ENCODE peak calls at places on chromosomes 7 and 10, in six cellular contexts. V, P, Y, J, M and I are unnamed samples.

GRCh38 chr7:148697950-148698396 is 730 bp upstream of the CUL1 start:
- DNase-seq in M (no peak), V (no peak), J (no peak), Y (no peak), P (no peak), I (no peak)

GRCh38 chr7:76428868-76429805 is 4.4 kb downstream of the ZP3 start:
- DNase-seq in M (no peak), V (no peak), J (peak; percentile 23), Y (no peak), P (no peak), I (no peak)

GRCh38 chr10:65416094-65416493 is 1509.7 kb upstream of the LRRTM3 start:
- DNase-seq in V (no peak), M (no peak), Y (no peak), J (no peak), P (no peak), I (no peak)

GRCh38 chr10:9824546-9825164 is 1193.0 kb upstream of the CELF2 start:
- DNase-seq in J (no peak), P (no peak), Y (no peak), V (no peak), M (no peak), I (no peak)

GRCh38 chr10:6072215-6072941 is 10.2 kb upstream of the IL2RA start:
- DNase-seq in J (no peak), Y (no peak), V (no peak), M (no peak), P (no peak), I (no peak)

GRCh38 chr7:102451371-102452054 is 13.2 kb downstream of the ALKBH4 start:
- DNase-seq in P (no peak), V (peak; percentile 67), Y (peak; percentile 66), M (no peak), J (peak; percentile 85), I (no peak)

GRCh38 chr10:18501198-18501597 is 150.2 kb downstream of the NSUN6 start:
- DNase-seq in V (no peak), M (peak; percentile 50), P (no peak), J (no peak), Y (no peak), I (no peak)

GRCh38 chr7:4111166-4111565 is 570.9 kb upstream of the FOXK1 start:
- DNase-seq in V (no peak), J (no peak), M (no peak), P (no peak), Y (no peak), I (no peak)

GRCh38 chr10:123147635-123148413 is at the start of gene HMX2:
- DNase-seq in Y (peak; percentile 91), J (no peak), V (peak; percentile 17), P (no peak), M (no peak), I (no peak)

GRCh38 chr10:93073539-93074136 is at the start of gene CYP26A1:
- DNase-seq in V (no peak), J (peak; percentile 50), P (no peak), M (no peak), Y (peak; percentile 81), I (no peak)

GRCh38 chr10:84743483-84743882 is 415.1 kb downstream of the CCSER2 start:
- DNase-seq in V (peak; percentile 7), Y (no peak), M (no peak), J (no peak), P (peak; percentile 2), I (no peak)

GRCh38 chr10:3471497-3471896 is 298.9 kb upstream of the PITRM1 start:
- DNase-seq in Y (no peak), V (no peak), M (no peak), P (no peak), J (no peak), I (no peak)

GRCh38 chr10:3467052-3467906 is 294.7 kb upstream of the PITRM1 start:
- DNase-seq in P (peak; percentile 93), M (no peak), J (no peak), Y (no peak), V (no peak), I (no peak)

GRCh38 chr10:3469639-3470020 is 297.0 kb upstream of the PITRM1 start:
- DNase-seq in M (no peak), Y (no peak), P (no peak), V (no peak), J (no peak), I (no peak)

GRCh38 chr10:3470191-3470590 is 297.6 kb upstream of the PITRM1 start:
- DNase-seq in P (no peak), V (no peak), Y (no peak), M (no peak), J (no peak), I (no peak)

GRCh38 chr10:3468919-3469638 is 296.5 kb upstream of the PITRM1 start:
- DNase-seq in P (peak; percentile 44), V (no peak), Y (no peak), J (no peak), M (no peak), I (no peak)
- TF ChIP-seq ZNF274 in P (no peak), V (no peak), Y (no peak), J (no peak), M (no peak), I (no peak)

GRCh38 chr10:119654540-119654939 is 3.4 kb downstream of the BAG3 start:
- DNase-seq in V (peak; percentile 27), J (no peak), Y (no peak), P (no peak), M (no peak), I (no peak)
- TF ChIP-seq ZNF274 in V (no peak), J (no peak), Y (no peak), P (no peak), M (no peak), I (no peak)

GRCh38 chr7:65946895-65947294 is 35.1 kb downstream of the GUSB start:
- DNase-seq in M (no peak), V (peak; percentile 45), Y (no peak), P (no peak), J (no peak), I (no peak)
- TF ChIP-seq ZNF274 in M (no peak), V (no peak), Y (no peak), P (no peak), J (no peak), I (no peak)

GRCh38 chr7:134515569-134516468 is 11.5 kb upstream of the AKR1B10 start:
- DNase-seq in Y (peak; percentile 13), P (peak; percentile 68), M (no peak), V (no peak), J (no peak), I (no peak)
- TF ChIP-seq ZNF274 in Y (no peak), P (no peak), M (no peak), V (no peak), J (no peak), I (no peak)

GRCh38 chr10:87771871-87772500 is 46.0 kb downstream of the ATAD1 start:
- DNase-seq in V (peak; percentile 19), J (peak; percentile 8), Y (no peak), P (no peak), M (no peak), I (no peak)
- TF ChIP-seq ZNF274 in V (no peak), J (no peak), Y (no peak), P (no peak), M (no peak), I (no peak)